ENCODE peak calls at places on chromosomes 3 and 15, in four cellular contexts. Y, F, N and B are unnamed samples.

GRCh38 chr3:52986938-52987337 is 58.9 kb downstream of the SFMBT1 start:
- DNase-seq in Y (peak; percentile 66), F (no peak), N (no peak), B (no peak)

GRCh38 chr15:69400850-69401249 is 13.3 kb upstream of the KIF23 start:
- DNase-seq in Y (no peak), F (peak; percentile 23), N (no peak), B (peak; percentile 57)

GRCh38 chr3:55206000-55206399 is 278.1 kb upstream of the LRTM1 start:
- DNase-seq in Y (no peak), F (no peak), N (no peak), B (no peak)

GRCh38 chr15:43204016-43204901 is 16.6 kb downstream of the EPB42 start:
- DNase-seq in Y (peak; percentile 69), F (peak; percentile 73), N (peak; percentile 57), B (no peak)

GRCh38 chr3:42228796-42229195 is 37.2 kb downstream of the CCK start:
- DNase-seq in Y (peak; percentile 29), F (peak; percentile 74), N (no peak), B (no peak)

GRCh38 chr15:79185199-79185598 is 94.6 kb upstream of the RASGRF1 start:
- DNase-seq in Y (no peak), F (no peak), N (no peak), B (no peak)

GRCh38 chr3:1092771-1093170 is at the start of gene CNTN6:
- DNase-seq in Y (no peak), F (no peak), N (no peak), B (no peak)

GRCh38 chr3:37295925-37296324 is 121.5 kb upstream of the LRRFIP2 start:
- DNase-seq in Y (peak; percentile 35), F (no peak), N (no peak), B (no peak)

GRCh38 chr3:157175678-157176077 is 15.7 kb upstream of the CCNL1 start:
- DNase-seq in Y (no peak), F (no peak), N (no peak), B (no peak)

GRCh38 chr3:158847466-158847849 is 45.6 kb downstream of the MFSD1 start:
- DNase-seq in Y (no peak), F (peak; percentile 24), N (no peak), B (no peak)

GRCh38 chr15:38853608-38854007 is 289.0 kb upstream of the RASGRP1 start:
- DNase-seq in Y (peak; percentile 27), F (peak; percentile 36), N (no peak), B (no peak)

GRCh38 chr3:69160107-69160506 is 37.7 kb upstream of the LMOD3 start:
- DNase-seq in Y (no peak), F (no peak), N (no peak), B (no peak)

GRCh38 chr15:84656972-84657371 is 1.0 kb downstream of the NMB start:
- DNase-seq in Y (no peak), F (no peak), N (no peak), B (no peak)

GRCh38 chr3:64088408-64089136 is 65.3 kb upstream of the PSMD6 start:
- DNase-seq in Y (no peak), F (no peak), N (no peak), B (no peak)

GRCh38 chr3:7388026-7388425 is 527.1 kb downstream of the GRM7 start:
- DNase-seq in Y (no peak), F (no peak), N (no peak), B (no peak)

GRCh38 chr3:122982202-122983185 is 45.1 kb downstream of the SEMA5B start:
- DNase-seq in Y (no peak), F (no peak), N (no peak), B (no peak)

GRCh38 chr15:84681822-84682221 is 23.8 kb upstream of the NMB start:
- DNase-seq in Y (peak; percentile 59), F (no peak), N (no peak), B (no peak)

GRCh38 chr15:91711384-91712082 is 142.0 kb upstream of the SLCO3A1 start:
- DNase-seq in Y (no peak), F (no peak), N (no peak), B (no peak)

GRCh38 chr3:48538451-48538850 is 18.2 kb downstream of the PFKFB4 start:
- DNase-seq in Y (no peak), F (no peak), N (no peak), B (no peak)

GRCh38 chr3:54146383-54147239 is 24.3 kb downstream of the CACNA2D3 start:
- DNase-seq in Y (peak; percentile 40), F (peak; percentile 52), N (peak; percentile 67), B (no peak)

GRCh38 chr3:146334151-146334550 is 83.2 kb upstream of the PLSCR4 start:
- DNase-seq in Y (peak; percentile 45), F (peak; percentile 60), N (no peak), B (no peak)

GRCh38 chr15:70149667-70150404 is 52.1 kb upstream of the TLE3 start:
- DNase-seq in Y (peak; percentile 31), F (peak; percentile 63), N (no peak), B (no peak)

GRCh38 chr3:83765971-83766370 is 1192.8 kb upstream of the CADM2 start:
- DNase-seq in Y (no peak), F (no peak), N (no peak), B (no peak)

GRCh38 chr15:72070817-72071447 is 47.0 kb downstream of the MYO9A start:
- DNase-seq in Y (no peak), F (no peak), N (no peak), B (no peak)

GRCh38 chr3:100641471-100642032 is 32.2 kb downstream of the ADGRG7 start:
- DNase-seq in Y (no peak), F (no peak), N (no peak), B (no peak)

GRCh38 chr3:129087138-129087702 is 26.6 kb downstream of the GP9 start:
- DNase-seq in Y (peak; percentile 14), F (no peak), N (peak; percentile 49), B (no peak)

GRCh38 chr15:58369261-58369699 is 62.5 kb upstream of the LIPC start:
- DNase-seq in Y (no peak), F (peak; percentile 63), N (no peak), B (no peak)

GRCh38 chr3:156677120-156677479 is 2.7 kb downstream of the TIPARP start:
- DNase-seq in Y (no peak), F (no peak), N (no peak), B (no peak)

GRCh38 chr15:58086479-58086878 is 21.0 kb upstream of the ALDH1A2 start:
- DNase-seq in Y (no peak), F (peak; percentile 45), N (no peak), B (no peak)

GRCh38 chr3:64188810-64189560 is 36.3 kb downstream of the PRICKLE2 start:
- DNase-seq in Y (peak; percentile 96), F (peak; percentile 65), N (no peak), B (no peak)

DNA sequence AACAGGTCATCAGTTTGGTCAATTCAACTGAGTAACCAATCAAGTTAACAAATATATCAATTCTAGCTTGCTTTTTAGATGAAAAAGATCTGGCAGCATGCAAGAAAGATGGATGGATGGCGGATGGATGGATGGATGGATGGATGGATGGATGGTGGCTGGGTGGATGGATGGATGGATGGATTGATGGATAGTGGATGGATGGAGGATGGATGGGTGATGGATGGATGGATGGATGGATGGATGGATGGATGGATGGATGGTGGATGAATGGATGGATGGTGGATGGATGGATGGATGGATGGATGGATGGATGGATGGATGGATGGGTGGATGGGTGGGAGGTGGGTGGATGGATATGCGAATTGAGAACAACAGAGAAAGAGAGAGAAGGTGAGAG is 303.7 kb upstream of the IGF1R start:
- DNase-seq in Y (no peak), F (no peak), N (no peak), B (no peak)
- TF ChIP-seq CTCF in Y (no peak), F (no peak), N (no peak), B (no peak)

DNA sequence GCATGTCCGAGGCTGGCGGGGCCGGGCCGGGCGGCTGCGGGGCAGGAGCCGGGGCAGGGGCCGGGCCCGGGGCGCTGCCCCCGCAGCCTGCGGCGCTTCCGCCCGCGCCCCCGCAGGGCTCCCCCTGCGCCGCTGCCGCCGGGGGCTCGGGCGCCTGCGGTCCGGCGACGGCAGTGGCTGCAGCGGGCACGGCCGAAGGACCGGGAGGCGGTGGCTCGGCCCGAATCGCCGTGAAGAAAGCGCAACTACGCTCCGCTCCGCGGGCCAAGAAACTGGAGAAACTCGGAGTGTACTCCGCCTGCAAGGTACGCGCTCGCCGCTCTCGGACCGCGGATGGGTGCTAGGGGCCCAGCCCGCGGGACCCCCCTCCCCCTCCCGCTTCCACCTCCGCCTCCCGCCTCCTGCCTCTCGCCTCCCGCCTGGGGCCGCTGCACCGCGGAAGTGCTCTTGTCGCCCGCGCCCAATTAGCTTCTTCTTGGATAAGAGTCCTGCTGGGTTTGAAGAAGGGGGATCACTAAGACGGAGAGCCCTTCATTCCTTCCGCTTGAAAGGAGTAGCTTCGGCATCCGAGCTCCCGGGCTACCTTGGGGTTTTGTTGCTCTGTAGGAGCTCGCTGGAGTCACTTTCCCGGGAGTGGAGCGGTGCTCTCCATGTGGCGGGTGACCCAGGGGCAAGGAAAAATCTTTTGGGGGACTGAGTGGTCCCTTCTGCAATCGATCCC is 390 bp downstream of the KAT2B start:
- DNase-seq in Y (peak; percentile 77), F (peak; percentile 59), N (peak; percentile 75), B (peak; percentile 88)
- TF ChIP-seq CTCF in Y (no peak), F (peak; percentile 38), N (no peak), B (no peak)

DNA sequence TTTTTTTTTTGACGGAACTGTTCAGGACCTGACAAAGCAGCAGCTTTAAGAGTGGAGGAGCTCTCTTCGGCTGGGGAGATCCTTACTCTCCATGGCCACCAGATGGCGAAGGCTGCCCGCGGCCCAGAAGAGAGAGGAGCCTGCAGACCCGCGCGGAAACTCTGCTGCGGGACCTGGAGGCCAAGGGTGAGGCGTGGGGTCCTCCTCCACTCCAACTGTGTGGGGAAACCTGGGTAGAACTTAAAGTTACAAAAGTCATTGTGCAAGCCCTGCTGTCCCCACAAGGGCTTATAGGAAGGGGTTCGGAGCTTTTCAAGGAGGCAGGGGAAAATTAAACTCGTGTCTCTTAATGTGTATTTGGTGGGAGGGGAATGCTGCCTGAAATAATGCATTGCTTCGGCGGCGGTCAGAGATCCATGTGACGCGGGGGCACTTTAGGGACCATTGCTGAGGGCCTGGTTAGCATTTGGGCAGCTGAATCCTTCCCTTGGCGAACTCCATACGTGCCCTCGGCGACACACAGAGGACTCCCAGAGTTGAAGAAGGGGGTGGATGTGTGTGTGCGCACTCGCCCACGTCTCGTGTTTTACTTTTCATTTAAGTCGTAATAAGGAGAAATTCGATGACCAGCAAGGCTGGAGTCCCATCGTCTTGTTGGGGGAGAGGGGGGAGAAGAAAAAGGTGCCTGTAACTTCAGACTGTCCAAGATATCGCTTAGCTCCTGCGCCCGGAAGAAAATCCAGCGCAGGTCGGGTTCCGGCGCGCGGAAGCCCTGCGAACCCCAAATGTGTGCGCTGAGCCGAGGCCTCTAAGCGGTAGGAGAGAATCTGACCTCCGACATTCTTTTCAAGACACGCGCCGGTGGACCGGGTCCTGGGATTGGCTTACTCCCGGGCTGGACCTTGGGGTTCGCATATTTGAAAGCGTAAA is 9.7 kb downstream of the EOMES start:
- DNase-seq in Y (peak; percentile 83), F (peak; percentile 84), N (peak; percentile 76), B (no peak)
- TF ChIP-seq CTCF in Y (peak; percentile 72), F (peak; percentile 86), N (peak; percentile 67), B (peak; percentile 87)

DNA sequence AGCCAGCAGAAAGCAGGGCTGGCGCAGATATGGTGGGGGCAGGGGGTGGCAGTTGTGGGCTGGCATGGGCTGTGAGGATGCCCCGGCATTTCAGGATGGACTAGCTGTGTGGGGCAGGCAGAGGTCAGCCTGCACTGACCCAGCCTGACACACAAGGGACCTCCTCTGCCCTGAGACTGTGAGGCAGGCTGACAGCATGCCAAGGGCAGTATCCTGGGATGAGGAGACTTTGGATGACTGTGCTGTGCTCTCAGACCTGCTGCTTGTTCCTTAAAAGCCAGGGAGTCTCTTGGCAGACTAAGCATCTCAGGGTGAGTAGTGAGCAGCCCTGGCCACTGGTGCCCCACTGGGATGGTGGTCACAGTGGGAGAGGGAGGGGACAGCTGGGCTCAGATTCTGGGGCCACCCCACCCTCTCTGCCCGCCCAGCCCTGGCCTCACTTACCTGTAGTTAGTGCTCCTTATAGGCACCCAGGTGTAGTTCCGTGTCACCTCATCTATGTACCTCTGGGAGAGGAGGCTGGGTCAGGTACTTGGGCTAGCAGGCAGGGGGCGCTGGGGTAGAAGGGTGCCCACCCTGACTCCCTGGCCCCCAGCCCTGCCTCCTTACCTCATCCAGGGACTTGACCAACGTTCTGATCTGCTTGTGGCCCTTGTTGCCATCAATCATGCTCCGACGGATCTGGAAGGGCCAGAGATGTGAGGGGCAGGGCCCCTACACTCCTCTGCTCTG is 16.0 kb upstream of the TMEM115 start:
- DNase-seq in Y (no peak), F (no peak), N (no peak), B (no peak)
- TF ChIP-seq CTCF in Y (peak; percentile 7), F (peak; percentile 35), N (no peak), B (no peak)